ENCODE peak calls at places on chromosome X, in seven cellular contexts. B is uterus, D is MCF 10A, I is HCT116, J is HepG2, S is GM20000, A is AG04449. R is an unnamed sample.

GRCh38 chrX:106300239-106300638 is 132.1 kb downstream of the PWWP3B start:
- DNase-seq in B (no peak), D (peak), I (peak), J (peak), S (no peak), A (no peak), R (no peak)

GRCh38 chrX:72048515-72049455 is 82.9 kb downstream of the RTL5 start:
- DNase-seq in B (no peak), D (no peak), I (no peak), J (no peak), S (no peak), A (no peak), R (no peak)

GRCh38 chrX:38379088-38379487 is 26.7 kb downstream of the OTC start:
- DNase-seq in B (no peak), D (peak), I (no peak), J (no peak), S (no peak), A (no peak), R (peak)

GRCh38 chrX:44422631-44423030 is 79.2 kb upstream of the EFHC2 start:
- DNase-seq in B (no peak), D (no peak), I (no peak), J (no peak), S (no peak), A (no peak), R (no peak)

GRCh38 chrX:40307871-40308270 is 210.1 kb upstream of the BCOR start:
- DNase-seq in B (no peak), D (no peak), I (no peak), J (no peak), S (no peak), A (no peak), R (no peak)

GRCh38 chrX:53223955-53224859 is 800 bp downstream of the KDM5C start:
- DNase-seq in B (peak), D (peak), I (peak), J (peak), S (no peak), A (no peak), R (peak)

GRCh38 chrX:143017272-143017671 is 8.5 kb upstream of the SPANXN4 start:
- DNase-seq in B (no peak), D (no peak), I (no peak), J (no peak), S (no peak), A (no peak), R (no peak)

GRCh38 chrX:20265726-20266681 is 705 bp downstream of the RPS6KA3 start:
- DNase-seq in B (peak), D (peak), I (no peak), J (no peak), S (peak), A (no peak), R (peak)

GRCh38 chrX:20527458-20528099 is 260.9 kb upstream of the RPS6KA3 start:
- DNase-seq in B (no peak), D (peak), I (no peak), J (peak), S (peak), A (no peak), R (peak)

GRCh38 chrX:110987292-110987691 is 108.7 kb upstream of the PAK3 start:
- DNase-seq in B (no peak), D (no peak), I (no peak), J (no peak), S (no peak), A (no peak), R (peak)

GRCh38 chrX:148069759-148070503 is 88.8 kb downstream of the FMR1NB start:
- DNase-seq in B (no peak), D (no peak), I (no peak), J (no peak), S (peak), A (no peak), R (no peak)

GRCh38 chrX:108313662-108314061 is 124.6 kb downstream of the COL4A6 start:
- DNase-seq in B (no peak), D (no peak), I (no peak), J (no peak), S (no peak), A (no peak), R (no peak)

GRCh38 chrX:72057331-72057730 is 74.4 kb downstream of the RTL5 start:
- DNase-seq in B (no peak), D (no peak), I (no peak), J (no peak), S (no peak), A (no peak), R (no peak)

GRCh38 chrX:103687696-103688191 is 1.2 kb upstream of the MORF4L2 start:
- DNase-seq in B (peak), D (peak), I (peak), J (peak), S (peak), A (no peak), R (peak)

GRCh38 chrX:39335447-39336235 is 534.4 kb downstream of the MID1IP1 start:
- DNase-seq in B (no peak), D (peak), I (no peak), J (no peak), S (no peak), A (no peak), R (no peak)

GRCh38 chrX:56947695-56948094 is 47.6 kb downstream of the SPIN3 start:
- DNase-seq in B (no peak), D (peak), I (no peak), J (no peak), S (no peak), A (no peak), R (peak)

GRCh38 chrX:107684956-107685385 is 56.7 kb downstream of the PRPS1 start:
- DNase-seq in B (peak), D (peak), I (no peak), J (no peak), S (peak), A (no peak), R (peak)

GRCh38 chrX:137194164-137194563 is 160.4 kb upstream of the GPR101 start:
- DNase-seq in B (no peak), D (peak), I (peak), J (peak), S (peak), A (no peak), R (peak)

GRCh38 chrX:46628406-46629371 is 55.1 kb downstream of the CHST7 start:
- DNase-seq in B (peak), D (no peak), I (no peak), J (no peak), S (peak), A (no peak), R (peak)

GRCh38 chrX:154349979-154350378 is 24.5 kb downstream of the FLNA start:
- DNase-seq in B (no peak), D (no peak), I (no peak), J (no peak), S (no peak), A (no peak), R (no peak)

GRCh38 chrX:17697191-17697590 is 40.1 kb upstream of the SCML1 start:
- DNase-seq in B (no peak), D (peak), I (no peak), J (peak), S (no peak), A (no peak), R (peak)

GRCh38 chrX:104324461-104324860 is 69.7 kb upstream of the ESX1 start:
- DNase-seq in B (no peak), D (no peak), I (no peak), J (no peak), S (no peak), A (no peak), R (no peak)

GRCh38 chrX:120672389-120672788 is 42.5 kb upstream of the C1GALT1C1 start:
- DNase-seq in B (peak), D (peak), I (peak), J (peak), S (no peak), A (peak), R (peak)

GRCh38 chrX:106726485-106727437 is at the start of gene RNF128:
- DNase-seq in B (no peak), D (peak), I (peak), J (peak), S (no peak), A (no peak), R (peak)

GRCh38 chrX:132622130-132622529 is 133.3 kb upstream of the MBNL3 start:
- DNase-seq in B (no peak), D (peak), I (peak), J (no peak), S (no peak), A (no peak), R (peak)

GRCh38 chrX:150507251-150507856 is 61.1 kb upstream of the MTM1 start:
- DNase-seq in B (no peak), D (no peak), I (no peak), J (no peak), S (no peak), A (no peak), R (peak)

GRCh38 chrX:124507276-124507675 is 160.9 kb downstream of the SH2D1A start:
- DNase-seq in B (no peak), D (peak), I (no peak), J (no peak), S (no peak), A (no peak), R (no peak)

GRCh38 chrX:118545510-118545909 is 49.9 kb downstream of the DOCK11 start:
- DNase-seq in B (no peak), D (no peak), I (no peak), J (no peak), S (no peak), A (no peak), R (no peak)

GRCh38 chrX:51697397-51697796 is 12.9 kb upstream of the CENPVL1 start:
- DNase-seq in B (no peak), D (no peak), I (no peak), J (no peak), S (no peak), A (no peak), R (no peak)

GRCh38 chrX:81121513-81122363 is 80.0 kb downstream of the HMGN5 start:
- DNase-seq in B (peak), D (peak), I (peak), J (peak), S (peak), A (peak), R (peak)

GRCh38 chrX:94831364-94831763 is 1157.4 kb downstream of the FAM133A start:
- DNase-seq in B (no peak), D (peak), I (no peak), J (no peak), S (no peak), A (no peak), R (peak)

GRCh38 chrX:150508461-150509367 is 59.7 kb upstream of the MTM1 start:
- DNase-seq in B (peak), D (no peak), I (no peak), J (no peak), S (no peak), A (no peak), R (peak)

GRCh38 chrX:154013614-154014360 is 5.9 kb downstream of the IRAK1 start:
- DNase-seq in B (peak), D (peak), I (no peak), J (no peak), S (peak), A (no peak), R (peak)

GRCh38 chrX:130336531-130336930 is 3.2 kb upstream of the SLC25A14 start:
- DNase-seq in B (no peak), D (no peak), I (no peak), J (no peak), S (no peak), A (no peak), R (no peak)

GRCh38 chrX:18146009-18146408 is 74.7 kb downstream of the BEND2 start:
- DNase-seq in B (no peak), D (no peak), I (no peak), J (no peak), S (no peak), A (no peak), R (no peak)

GRCh38 chrX:50838820-50839600 is 25.0 kb upstream of the SHROOM4 start:
- DNase-seq in B (no peak), D (peak), I (no peak), J (no peak), S (no peak), A (no peak), R (peak)

GRCh38 chrX:10017866-10018265 is 50.7 kb downstream of the CLDN34 start:
- DNase-seq in B (no peak), D (peak), I (peak), J (peak), S (no peak), A (no peak), R (peak)
- TF ChIP-seq CTCF in B (no peak), D (peak), I (peak), J (no peak), S (no peak), A (no peak), R (no peak)

DNA sequence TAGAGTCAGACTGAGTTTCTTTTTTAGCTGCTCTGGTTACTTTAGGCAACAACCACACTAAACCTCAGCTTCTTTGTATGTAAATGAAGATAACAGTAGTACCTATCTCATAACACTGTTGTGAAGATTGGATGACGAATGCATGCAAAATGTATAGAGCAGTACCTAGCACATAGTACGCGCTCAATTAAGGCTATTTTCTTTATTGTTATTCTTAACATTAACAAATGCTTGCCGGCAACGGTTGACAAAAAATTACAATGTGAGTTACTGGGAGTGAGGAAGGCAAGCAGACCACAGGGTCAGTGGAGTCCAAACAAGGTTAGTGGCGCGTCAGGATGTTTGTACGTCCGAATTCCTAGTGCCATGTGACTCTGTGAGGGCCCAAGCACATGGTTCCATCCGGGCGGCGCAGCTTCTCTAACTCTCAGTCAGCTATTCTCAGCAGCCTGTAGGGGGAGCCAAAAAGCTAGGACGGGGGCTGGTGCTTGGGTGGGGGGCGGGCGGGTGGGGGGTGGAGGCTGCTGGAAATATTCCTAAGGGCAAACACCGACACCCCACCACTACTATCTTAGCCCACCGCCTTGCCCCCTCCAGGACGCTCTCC is 795 bp upstream of the NALF2 start:
- DNase-seq in B (no peak), D (no peak), I (peak), J (peak), S (no peak), A (no peak), R (peak)
- TF ChIP-seq CTCF in B (no peak), D (peak), I (no peak), J (peak), S (no peak), A (no peak), R (no peak)

GRCh38 chrX:27924261-27924660 is 57.0 kb downstream of the DCAF8L1 start:
- DNase-seq in B (no peak), D (peak), I (no peak), J (no peak), S (no peak), A (no peak), R (no peak)

GRCh38 chrX:27915617-27916016 is 65.6 kb downstream of the DCAF8L1 start:
- DNase-seq in B (no peak), D (peak), I (no peak), J (no peak), S (peak), A (no peak), R (peak)

GRCh38 chrX:27924718-27925117 is 56.5 kb downstream of the DCAF8L1 start:
- DNase-seq in B (no peak), D (no peak), I (no peak), J (no peak), S (no peak), A (no peak), R (no peak)

GRCh38 chrX:27917713-27918500 is 63.3 kb downstream of the DCAF8L1 start:
- DNase-seq in B (no peak), D (no peak), I (no peak), J (no peak), S (no peak), A (no peak), R (no peak)

DNA sequence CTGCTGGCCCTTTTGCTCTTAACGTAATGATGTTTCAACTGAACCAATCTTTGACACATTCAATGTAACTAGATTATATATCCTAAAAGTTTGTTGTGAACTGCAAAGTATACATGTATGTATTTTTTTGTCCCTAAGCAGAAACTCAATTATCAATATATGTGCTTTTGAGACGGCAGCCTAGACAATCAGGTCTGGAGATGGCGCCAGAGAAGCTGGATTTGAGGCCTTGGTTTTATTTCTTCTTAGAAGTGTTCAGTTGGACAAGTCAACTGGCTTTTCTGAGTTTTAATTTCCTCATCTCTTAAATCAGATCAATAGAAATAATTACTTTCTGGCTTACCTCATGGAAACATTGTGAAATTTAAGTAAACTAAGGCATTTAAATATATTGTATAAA is 62.5 kb downstream of the DCAF8L1 start:
- DNase-seq in B (no peak), D (peak), I (peak), J (no peak), S (no peak), A (no peak), R (peak)
- TF ChIP-seq CTCF in B (no peak), D (peak), I (peak), J (peak), S (no peak), A (no peak), R (peak)

GRCh38 chrX:49282647-49283011 is 13.0 kb downstream of the PPP1R3F start:
- DNase-seq in B (peak), D (no peak), I (peak), J (no peak), S (no peak), A (no peak), R (peak)
- TF ChIP-seq CTCF in B (peak), D (no peak), I (peak), J (peak), S (no peak), A (no peak), R (peak)

GRCh38 chrX:15815779-15816452 is 25.6 kb downstream of the ZRSR2 start:
- DNase-seq in B (no peak), D (peak), I (peak), J (peak), S (peak), A (no peak), R (peak)
- TF ChIP-seq CTCF in B (no peak), D (no peak), I (no peak), J (peak), S (no peak), A (peak), R (peak)

DNA sequence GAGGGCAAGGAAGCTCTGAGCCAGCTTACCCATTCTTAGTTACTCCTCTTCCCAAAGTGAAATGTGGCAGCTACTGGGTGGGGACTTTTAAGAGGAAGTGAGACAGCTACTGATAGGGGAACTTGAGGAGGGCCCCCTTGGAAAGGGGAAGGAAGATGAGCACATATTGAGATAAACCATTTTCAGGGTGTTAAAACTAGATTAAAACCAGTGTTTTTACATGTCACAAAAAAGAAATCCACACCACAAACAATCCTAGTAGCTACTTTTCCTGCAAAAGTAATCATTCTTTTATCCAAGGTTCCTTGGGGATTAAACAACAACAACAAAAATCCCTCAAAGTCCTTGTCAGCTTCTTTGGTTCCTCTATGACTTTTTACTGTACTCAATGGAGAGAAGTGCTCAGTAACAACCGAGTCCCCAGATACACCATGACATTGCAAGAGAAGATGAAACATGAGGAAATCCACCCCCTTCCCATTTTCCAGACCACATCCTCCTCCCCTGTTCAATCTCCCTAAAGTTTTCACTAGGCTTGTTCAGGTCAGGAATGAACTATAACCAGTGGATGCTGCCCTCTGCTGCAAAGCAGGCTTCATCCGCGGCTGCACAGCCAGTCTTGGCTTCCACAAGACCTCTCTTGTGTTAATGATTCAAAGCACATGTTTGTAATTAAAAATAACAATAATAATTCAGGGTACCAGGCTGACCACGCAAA is 113.5 kb upstream of the TMEM164 start:
- DNase-seq in B (no peak), D (peak), I (no peak), J (peak), S (no peak), A (no peak), R (peak)
- TF ChIP-seq CTCF in B (no peak), D (no peak), I (no peak), J (peak), S (no peak), A (peak), R (peak)

R was measured in cardiac fibroblast.